ENCODE peak calls at places on chromosome 21, in nine cellular contexts. One of them, this sample, is unnamed.

GRCh38 chr21:31041295-31042079 is 3.2 kb upstream of the KRTAP19-8 start:
- DNase-seq in type B pancreatic cell: no peak
- DNase-seq in Right ventricle myocardium superior: no peak
- DNase-seq in epithelial cell of esophagus: no peak
- DNase-seq in hippocampal formation: no peak
- DNase-seq in right cardiac atrium: no peak
- DNase-seq in stimulated activated CD4-positive, alpha-beta T cell treated with anti-CD3 and anti-CD28 coated beads, Interleukin-1b, Interleukin-23, amount 100 ng/mL, for 24 hours: no peak
- DNase-seq in GM13976: no peak
- DNase-seq in fibroblast of gingiva: no peak
- DNase-seq in this sample: no peak

GRCh38 chr21:46431884-46432488 is 26.7 kb upstream of the DIP2A start:
- DNase-seq in hippocampal formation: peak
- DNase-seq in epithelial cell of esophagus: no peak
- DNase-seq in type B pancreatic cell: no peak
- DNase-seq in GM13976: no peak
- DNase-seq in fibroblast of gingiva: no peak
- DNase-seq in Right ventricle myocardium superior: no peak
- DNase-seq in stimulated activated CD4-positive, alpha-beta T cell treated with anti-CD3 and anti-CD28 coated beads, Interleukin-1b, Interleukin-23, amount 100 ng/mL, for 24 hours: no peak
- DNase-seq in right cardiac atrium: no peak
- DNase-seq in this sample: no peak

GRCh38 chr21:36415375-36415774 is 30.2 kb downstream of the CHAF1B start:
- DNase-seq in right cardiac atrium: no peak
- DNase-seq in Right ventricle myocardium superior: no peak
- DNase-seq in fibroblast of gingiva: no peak
- DNase-seq in stimulated activated CD4-positive, alpha-beta T cell treated with anti-CD3 and anti-CD28 coated beads, Interleukin-1b, Interleukin-23, amount 100 ng/mL, for 24 hours: no peak
- DNase-seq in epithelial cell of esophagus: no peak
- DNase-seq in GM13976: no peak
- DNase-seq in hippocampal formation: no peak
- DNase-seq in type B pancreatic cell: no peak
- DNase-seq in this sample: no peak

GRCh38 chr21:43688906-43689305 is 29.5 kb downstream of the RRP1B start:
- DNase-seq in right cardiac atrium: no peak
- DNase-seq in hippocampal formation: no peak
- DNase-seq in GM13976: no peak
- DNase-seq in type B pancreatic cell: no peak
- DNase-seq in Right ventricle myocardium superior: no peak
- DNase-seq in stimulated activated CD4-positive, alpha-beta T cell treated with anti-CD3 and anti-CD28 coated beads, Interleukin-1b, Interleukin-23, amount 100 ng/mL, for 24 hours: no peak
- DNase-seq in fibroblast of gingiva: no peak
- DNase-seq in epithelial cell of esophagus: no peak
- DNase-seq in this sample: no peak

GRCh38 chr21:38780879-38781278 is 24.9 kb upstream of the ETS2 start:
- DNase-seq in GM13976: peak
- DNase-seq in stimulated activated CD4-positive, alpha-beta T cell treated with anti-CD3 and anti-CD28 coated beads, Interleukin-1b, Interleukin-23, amount 100 ng/mL, for 24 hours: no peak
- DNase-seq in fibroblast of gingiva: no peak
- DNase-seq in type B pancreatic cell: no peak
- DNase-seq in Right ventricle myocardium superior: no peak
- DNase-seq in hippocampal formation: no peak
- DNase-seq in epithelial cell of esophagus: no peak
- DNase-seq in right cardiac atrium: no peak
- DNase-seq in this sample: no peak

GRCh38 chr21:37166733-37167132 is 93.7 kb downstream of the TTC3 start:
- DNase-seq in epithelial cell of esophagus: peak
- DNase-seq in right cardiac atrium: no peak
- DNase-seq in Right ventricle myocardium superior: no peak
- DNase-seq in type B pancreatic cell: no peak
- DNase-seq in stimulated activated CD4-positive, alpha-beta T cell treated with anti-CD3 and anti-CD28 coated beads, Interleukin-1b, Interleukin-23, amount 100 ng/mL, for 24 hours: no peak
- DNase-seq in GM13976: peak
- DNase-seq in hippocampal formation: no peak
- DNase-seq in fibroblast of gingiva: no peak
- DNase-seq in this sample: no peak

GRCh38 chr21:34844033-34844923 is 175.5 kb downstream of the CLIC6 start:
- DNase-seq in type B pancreatic cell: no peak
- DNase-seq in hippocampal formation: no peak
- DNase-seq in GM13976: peak
- DNase-seq in epithelial cell of esophagus: peak
- DNase-seq in Right ventricle myocardium superior: peak
- DNase-seq in right cardiac atrium: peak
- DNase-seq in stimulated activated CD4-positive, alpha-beta T cell treated with anti-CD3 and anti-CD28 coated beads, Interleukin-1b, Interleukin-23, amount 100 ng/mL, for 24 hours: no peak
- DNase-seq in fibroblast of gingiva: peak
- DNase-seq in this sample: no peak

GRCh38 chr21:42609806-42610205 is 43.6 kb upstream of the PDE9A start:
- DNase-seq in hippocampal formation: no peak
- DNase-seq in GM13976: no peak
- DNase-seq in Right ventricle myocardium superior: no peak
- DNase-seq in right cardiac atrium: no peak
- DNase-seq in stimulated activated CD4-positive, alpha-beta T cell treated with anti-CD3 and anti-CD28 coated beads, Interleukin-1b, Interleukin-23, amount 100 ng/mL, for 24 hours: no peak
- DNase-seq in fibroblast of gingiva: no peak
- DNase-seq in type B pancreatic cell: no peak
- DNase-seq in epithelial cell of esophagus: no peak
- DNase-seq in this sample: no peak

GRCh38 chr21:29342394-29342957 is 43.8 kb downstream of the BACH1 start:
- DNase-seq in stimulated activated CD4-positive, alpha-beta T cell treated with anti-CD3 and anti-CD28 coated beads, Interleukin-1b, Interleukin-23, amount 100 ng/mL, for 24 hours: no peak
- DNase-seq in GM13976: peak
- DNase-seq in right cardiac atrium: peak
- DNase-seq in type B pancreatic cell: no peak
- DNase-seq in hippocampal formation: no peak
- DNase-seq in fibroblast of gingiva: peak
- DNase-seq in epithelial cell of esophagus: peak
- DNase-seq in Right ventricle myocardium superior: peak
- DNase-seq in this sample: no peak

GRCh38 chr21:45537111-45537745 is 5.0 kb downstream of the SLC19A1 start:
- DNase-seq in Right ventricle myocardium superior: peak
- DNase-seq in type B pancreatic cell: peak
- DNase-seq in GM13976: no peak
- DNase-seq in hippocampal formation: no peak
- DNase-seq in stimulated activated CD4-positive, alpha-beta T cell treated with anti-CD3 and anti-CD28 coated beads, Interleukin-1b, Interleukin-23, amount 100 ng/mL, for 24 hours: no peak
- DNase-seq in right cardiac atrium: peak
- DNase-seq in epithelial cell of esophagus: no peak
- DNase-seq in fibroblast of gingiva: no peak
- DNase-seq in this sample: peak

GRCh38 chr21:46289655-46290178 is 3.6 kb downstream of the YBEY start:
- DNase-seq in hippocampal formation: no peak
- DNase-seq in fibroblast of gingiva: peak
- DNase-seq in stimulated activated CD4-positive, alpha-beta T cell treated with anti-CD3 and anti-CD28 coated beads, Interleukin-1b, Interleukin-23, amount 100 ng/mL, for 24 hours: no peak
- DNase-seq in type B pancreatic cell: no peak
- DNase-seq in right cardiac atrium: no peak
- DNase-seq in Right ventricle myocardium superior: no peak
- DNase-seq in GM13976: no peak
- DNase-seq in epithelial cell of esophagus: no peak
- DNase-seq in this sample: no peak

GRCh38 chr21:27722095-27722494 is 755.2 kb upstream of the ADAMTS5 start:
- DNase-seq in Right ventricle myocardium superior: no peak
- DNase-seq in type B pancreatic cell: no peak
- DNase-seq in GM13976: no peak
- DNase-seq in epithelial cell of esophagus: peak
- DNase-seq in fibroblast of gingiva: no peak
- DNase-seq in hippocampal formation: no peak
- DNase-seq in stimulated activated CD4-positive, alpha-beta T cell treated with anti-CD3 and anti-CD28 coated beads, Interleukin-1b, Interleukin-23, amount 100 ng/mL, for 24 hours: no peak
- DNase-seq in right cardiac atrium: no peak
- DNase-seq in this sample: no peak

GRCh38 chr21:44425307-44425894 is 29.9 kb upstream of the LRRC3 start:
- DNase-seq in type B pancreatic cell: no peak
- DNase-seq in GM13976: no peak
- DNase-seq in stimulated activated CD4-positive, alpha-beta T cell treated with anti-CD3 and anti-CD28 coated beads, Interleukin-1b, Interleukin-23, amount 100 ng/mL, for 24 hours: no peak
- DNase-seq in Right ventricle myocardium superior: peak
- DNase-seq in right cardiac atrium: no peak
- DNase-seq in hippocampal formation: no peak
- DNase-seq in fibroblast of gingiva: no peak
- DNase-seq in epithelial cell of esophagus: no peak
- DNase-seq in this sample: peak

GRCh38 chr21:42002421-42002958 is 7.7 kb downstream of the ZBTB21 start:
- DNase-seq in stimulated activated CD4-positive, alpha-beta T cell treated with anti-CD3 and anti-CD28 coated beads, Interleukin-1b, Interleukin-23, amount 100 ng/mL, for 24 hours: peak
- DNase-seq in GM13976: peak
- DNase-seq in epithelial cell of esophagus: peak
- DNase-seq in right cardiac atrium: no peak
- DNase-seq in hippocampal formation: no peak
- DNase-seq in type B pancreatic cell: no peak
- DNase-seq in fibroblast of gingiva: peak
- DNase-seq in Right ventricle myocardium superior: no peak
- DNase-seq in this sample: no peak

GRCh38 chr21:33566514-33566913 is 22.0 kb downstream of the DONSON start:
- DNase-seq in fibroblast of gingiva: no peak
- DNase-seq in type B pancreatic cell: no peak
- DNase-seq in hippocampal formation: no peak
- DNase-seq in Right ventricle myocardium superior: no peak
- DNase-seq in right cardiac atrium: no peak
- DNase-seq in stimulated activated CD4-positive, alpha-beta T cell treated with anti-CD3 and anti-CD28 coated beads, Interleukin-1b, Interleukin-23, amount 100 ng/mL, for 24 hours: no peak
- DNase-seq in GM13976: no peak
- DNase-seq in epithelial cell of esophagus: no peak
- DNase-seq in this sample: no peak

GRCh38 chr21:43658094-43658725 is 1.1 kb downstream of the HSF2BP start:
- DNase-seq in stimulated activated CD4-positive, alpha-beta T cell treated with anti-CD3 and anti-CD28 coated beads, Interleukin-1b, Interleukin-23, amount 100 ng/mL, for 24 hours: no peak
- DNase-seq in GM13976: no peak
- DNase-seq in epithelial cell of esophagus: no peak
- DNase-seq in type B pancreatic cell: peak
- DNase-seq in right cardiac atrium: peak
- DNase-seq in hippocampal formation: no peak
- DNase-seq in fibroblast of gingiva: no peak
- DNase-seq in Right ventricle myocardium superior: no peak
- DNase-seq in this sample: no peak